ENCODE peak calls at places on chromosomes 3 and 15, in five cellular contexts. D is pancreas, G is left ventricle myocardium inferior, X is heart left ventricle, L is uterus. Z is an unnamed sample.

GRCh38 chr3:63450634-63451363 is 172.7 kb downstream of the SYNPR start:
- DNase-seq in D (no peak), G (no peak), L (no peak), X (no peak), Z (no peak)

GRCh38 chr3:15405448-15406050 is 21.8 kb downstream of the METTL6 start:
- DNase-seq in D (no peak), G (no peak), X (no peak), L (no peak), Z (peak; percentile 25)

GRCh38 chr3:112709929-112710328 is 69.0 kb upstream of the CCDC80 start:
- DNase-seq in L (no peak), X (no peak), D (no peak), G (no peak), Z (no peak)

GRCh38 chr3:46895204-46895660 is 17.7 kb downstream of the PTH1R start:
- DNase-seq in X (peak; percentile 68), D (peak; percentile 53), G (peak; percentile 81), L (peak; percentile 82), Z (no peak)

GRCh38 chr3:15223684-15224575 is 17.9 kb downstream of the CAPN7 start:
- DNase-seq in L (no peak), G (no peak), X (no peak), D (no peak), Z (no peak)

GRCh38 chr3:15185404-15185803 is 20.6 kb upstream of the CAPN7 start:
- DNase-seq in X (no peak), G (no peak), D (no peak), L (no peak), Z (no peak)

GRCh38 chr3:146655333-146655996 is 50.3 kb upstream of the PLSCR5 start:
- DNase-seq in L (no peak), D (no peak), G (no peak), X (no peak), Z (no peak)

GRCh38 chr15:45802140-45802539 is 167.3 kb downstream of the SQOR start:
- DNase-seq in L (no peak), D (no peak), X (no peak), G (no peak), Z (no peak)

GRCh38 chr15:39579487-39580116 is 1.3 kb upstream of the THBS1 start:
- DNase-seq in G (peak; percentile 74), X (peak; percentile 73), L (peak; percentile 78), D (peak; percentile 70), Z (peak; percentile 79)

GRCh38 chr3:45929042-45929679 is 14.1 kb upstream of the CXCR6 start:
- DNase-seq in D (no peak), X (no peak), G (no peak), L (no peak), Z (no peak)

GRCh38 chr3:38482951-38483350 is 13.2 kb upstream of the EXOG start:
- DNase-seq in D (no peak), X (no peak), L (no peak), G (no peak), Z (no peak)

GRCh38 chr3:36380171-36381031 is at the start of gene STAC:
- DNase-seq in L (peak; percentile 17), D (peak; percentile 11), X (peak; percentile 6), G (peak; percentile 13), Z (no peak)

GRCh38 chr3:33441322-33441976 is 1.2 kb upstream of the UBP1 start:
- DNase-seq in D (no peak), G (no peak), L (no peak), X (no peak), Z (no peak)

GRCh38 chr3:14424711-14425573 is 22.5 kb downstream of the SLC6A6 start:
- DNase-seq in G (no peak), L (no peak), X (no peak), D (no peak), Z (no peak)

GRCh38 chr15:56805466-56806146 is 72.3 kb upstream of the ZNF280D start:
- DNase-seq in D (no peak), L (peak; percentile 27), X (no peak), G (no peak), Z (peak; percentile 76)

GRCh38 chr3:187747506-187747905 is 2.2 kb upstream of the BCL6 start:
- DNase-seq in X (no peak), D (no peak), L (no peak), G (no peak), Z (no peak)

GRCh38 chr15:93072011-93072410 is 17.0 kb downstream of the RGMA start:
- DNase-seq in L (no peak), X (no peak), D (no peak), G (no peak), Z (no peak)

GRCh38 chr3:175338775-175339535 is 479.8 kb downstream of the NAALADL2 start:
- DNase-seq in D (no peak), L (no peak), G (no peak), X (no peak), Z (no peak)

DNA sequence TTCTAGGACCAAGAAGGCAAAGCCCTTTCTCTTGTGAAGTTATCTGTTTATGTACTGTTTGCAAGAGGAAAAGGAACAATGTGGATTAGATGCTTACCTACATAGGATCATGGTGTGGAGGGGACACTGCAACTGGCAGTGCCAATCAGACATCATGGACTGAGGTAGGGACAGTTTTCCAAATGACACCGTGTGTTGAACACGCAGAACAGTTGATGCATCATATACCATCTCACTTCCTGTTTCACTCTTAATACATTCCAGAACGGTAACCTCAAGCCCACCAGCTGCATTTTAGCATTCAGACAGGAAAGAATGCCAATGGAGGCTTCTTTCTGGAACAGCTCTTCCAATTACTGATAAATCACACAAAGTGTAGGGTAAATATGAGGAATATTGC is 397.7 kb upstream of the LMCD1 start:
- DNase-seq in L (no peak), G (no peak), X (no peak), D (no peak), Z (no peak)
- H3K4me3 ChIP-seq in L (no peak overlapping the region), G (no peak overlapping the region), X (no peak overlapping the region), D (no peak overlapping the region), Z (no peak overlapping the region)

GRCh38 chr3:28590851-28591250 is 242.2 kb upstream of the AZI2 start:
- DNase-seq in D (no peak), L (no peak), X (no peak), G (no peak), Z (no peak)
- TF ChIP-seq CTCF in D (no peak), L (no peak), X (no peak), G (no peak), Z (no peak)

GRCh38 chr3:170487091-170487490 is 68.4 kb downstream of the CLDN11 start:
- DNase-seq in X (no peak), D (no peak), G (no peak), L (no peak), Z (no peak)
- H3K36me3 ChIP-seq in X (no peaks in the 10 kb centered on the region), D (no peaks in the 10 kb centered on the region), G (no peaks in the 10 kb centered on the region), L (no peaks in the 10 kb centered on the region), Z (no peaks in the 10 kb centered on the region)

GRCh38 chr3:127370906-127371305 is 83.1 kb upstream of the PRR20G start:
- DNase-seq in X (no peak), L (no peak), G (no peak), D (no peak), Z (no peak)
- H3K4me3 ChIP-seq in X (no peak overlapping the region), L (no peak overlapping the region), G (no peak overlapping the region), D (no peak overlapping the region), Z (no peak overlapping the region)

GRCh38 chr3:57583544-57583943 is 13.6 kb downstream of the ARF4 start:
- DNase-seq in G (no peak), D (no peak), L (no peak), X (no peak), Z (no peak)

GRCh38 chr3:57586778-57587177 is 10.4 kb downstream of the ARF4 start:
- DNase-seq in D (no peak), X (no peak), G (no peak), L (no peak), Z (no peak)

GRCh38 chr3:57577786-57578185 is 19.4 kb downstream of the ARF4 start:
- DNase-seq in L (no peak), G (no peak), X (no peak), D (no peak), Z (no peak)

GRCh38 chr3:57587946-57588345 is 9.2 kb downstream of the ARF4 start:
- DNase-seq in D (no peak), L (no peak), X (no peak), G (no peak), Z (no peak)

DNA sequence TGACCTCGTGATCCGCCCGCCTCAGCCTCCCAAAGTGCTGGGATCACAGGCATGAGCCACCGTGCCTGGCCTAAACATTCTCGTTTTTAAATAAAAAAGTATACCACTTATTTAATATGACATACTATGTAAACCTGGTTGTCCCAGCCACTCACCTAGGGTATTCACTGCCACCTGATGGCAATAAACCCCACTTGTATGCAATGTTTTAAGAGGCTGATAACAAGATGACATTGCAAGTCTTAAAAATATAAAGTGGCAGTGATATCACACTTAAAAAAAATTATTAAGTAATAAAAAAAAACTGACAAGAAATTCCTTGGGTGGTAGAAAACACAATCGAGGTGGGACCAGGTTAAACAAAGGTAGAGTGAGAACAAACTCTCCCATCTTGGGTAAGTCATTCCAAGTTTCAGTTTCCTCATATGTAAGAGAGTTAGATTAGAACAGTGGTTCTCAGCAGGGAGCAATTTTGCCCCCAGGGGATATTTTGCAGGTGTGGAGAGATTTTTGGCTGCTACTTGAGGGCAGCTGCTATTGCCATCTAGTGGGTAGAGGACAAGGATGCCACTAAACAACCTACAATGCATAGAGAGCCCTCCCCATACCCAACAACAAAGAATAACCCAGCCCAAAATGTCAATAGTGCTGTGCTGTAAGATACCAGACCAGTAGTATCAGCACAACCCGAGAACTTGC is 14.5 kb downstream of the ARF4 start:
- DNase-seq in G (no peak), L (no peak), D (no peak), X (no peak), Z (no peak)
- TF ChIP-seq CTCF in G (peak; percentile 25), L (no peak), D (no peak), X (no peak), Z (no peak)

GRCh38 chr3:142459929-142460328 is 12.1 kb upstream of the XRN1 start:
- DNase-seq in G (no peak), L (no peak), D (no peak), X (no peak), Z (no peak)
- H3K36me3 ChIP-seq in G (peaks cover 39% of the 10 kb centered on the region), L (no peaks in the 10 kb centered on the region), D (peaks cover 9% of the 10 kb centered on the region), X (peaks cover 30% of the 10 kb centered on the region), Z (no peaks in the 10 kb centered on the region)

GRCh38 chr15:100902436-100903190 is 16.5 kb upstream of the LRRK1 start:
- DNase-seq in G (peak; percentile 65), L (peak; percentile 92), X (peak; percentile 82), D (peak; percentile 88), Z (peak; percentile 42)
- H3K4me3 ChIP-seq in G (peak overlapping the region; percentile 52), L (peak overlapping the region; percentile 5), X (peak overlapping the region; percentile 22), D (peak overlapping the region; percentile 20), Z (no peak overlapping the region)

GRCh38 chr3:17811633-17812032 is 69.2 kb upstream of the TBC1D5 start:
- DNase-seq in G (no peak), L (no peak), X (no peak), D (no peak), Z (no peak)

GRCh38 chr3:17808994-17809393 is 66.6 kb upstream of the TBC1D5 start:
- DNase-seq in X (no peak), D (no peak), L (no peak), G (no peak), Z (no peak)

GRCh38 chr3:17806876-17807275 is 64.4 kb upstream of the TBC1D5 start:
- DNase-seq in L (no peak), D (no peak), G (no peak), X (no peak), Z (no peak)

GRCh38 chr3:17806201-17806600 is 63.8 kb upstream of the TBC1D5 start:
- DNase-seq in L (no peak), X (no peak), D (no peak), G (no peak), Z (no peak)

GRCh38 chr3:17810759-17811158 is 68.3 kb upstream of the TBC1D5 start:
- DNase-seq in G (no peak), L (no peak), D (no peak), X (no peak), Z (no peak)
- TF ChIP-seq CTCF in G (peak; percentile 32), L (no peak), D (no peak), X (no peak), Z (peak; percentile 37)

GRCh38 chr15:99634576-99634975 is 68.8 kb downstream of the MEF2A start:
- DNase-seq in D (no peak), G (no peak), L (no peak), X (no peak), Z (no peak)
- H3K36me3 ChIP-seq in D (no peaks in the 10 kb centered on the region), G (peaks cover 21% of the 10 kb centered on the region), L (no peaks in the 10 kb centered on the region), X (no peaks in the 10 kb centered on the region), Z (no peaks in the 10 kb centered on the region)

Z was measured in kidney epithelial cell.